ENCODE peak calls at places on chromosome 20, in five cellular contexts. L, Y, B, F and P are unnamed samples.

GRCh38 chr20:56360899-56361199 is 2.1 kb downstream of the FAM210B start:
- DNase-seq in F (no peak), Y (no peak), B (no peak), L (no peak), P (no peak)

GRCh38 chr20:15342987-15343639 is 1005.7 kb upstream of the FLRT3 start:
- DNase-seq in B (no peak), L (no peak), F (no peak), Y (no peak), P (no peak)

GRCh38 chr20:31918471-31919105 is 33.3 kb downstream of the PDRG1 start:
- DNase-seq in L (no peak), B (no peak), F (no peak), Y (no peak), P (no peak)

GRCh38 chr20:23205221-23205620 is 119.1 kb upstream of the CD93 start:
- DNase-seq in F (no peak), L (no peak), B (no peak), Y (no peak), P (no peak)

GRCh38 chr20:57581202-57582028 is 20.5 kb downstream of the PCK1 start:
- DNase-seq in Y (no peak), L (peak; percentile 45), B (no peak), F (no peak), P (no peak)

GRCh38 chr20:19211661-19212523 is 550 bp upstream of the SLC24A3 start:
- DNase-seq in F (peak; percentile 65), Y (no peak), B (no peak), L (peak; percentile 53), P (no peak)

GRCh38 chr20:2405693-2406065 is 25.0 kb downstream of the TGM6 start:
- DNase-seq in L (no peak), F (no peak), Y (no peak), B (no peak), P (no peak)

GRCh38 chr20:42795399-42795798 is 394.3 kb downstream of the PTPRT start:
- DNase-seq in F (no peak), Y (no peak), B (no peak), L (no peak), P (no peak)

GRCh38 chr20:19251506-19251905 is 39.1 kb downstream of the SLC24A3 start:
- DNase-seq in B (no peak), F (no peak), L (no peak), Y (no peak), P (no peak)

GRCh38 chr20:56987992-56988391 is 278.4 kb downstream of the BMP7 start:
- DNase-seq in L (no peak), Y (no peak), B (no peak), F (no peak), P (no peak)

GRCh38 chr20:56799187-56799586 is 170.1 kb downstream of the TFAP2C start:
- DNase-seq in Y (no peak), F (no peak), B (no peak), L (no peak), P (no peak)

GRCh38 chr20:4512891-4513550 is 208.7 kb upstream of the PRND start:
- DNase-seq in L (no peak), B (no peak), F (no peak), Y (no peak), P (no peak)

GRCh38 chr20:3696200-3696599 is 14.4 kb upstream of the ADAM33 start:
- DNase-seq in L (no peak), Y (no peak), B (no peak), F (no peak), P (no peak)

GRCh38 chr20:17614812-17615644 is 45.2 kb downstream of the DSTN start:
- DNase-seq in Y (no peak), L (no peak), B (peak; percentile 13), F (peak; percentile 59), P (no peak)

GRCh38 chr20:38231786-38232130 is 28.8 kb downstream of the KIAA1755 start:
- DNase-seq in F (no peak), Y (no peak), B (no peak), L (no peak), P (no peak)

GRCh38 chr20:22905667-22906066 is 129.4 kb upstream of the SSTR4 start:
- DNase-seq in Y (no peak), B (no peak), F (no peak), L (no peak), P (no peak)

GRCh38 chr20:58794510-58795180 is 56.1 kb downstream of the GNAS-AS1 start:
- DNase-seq in L (no peak), Y (no peak), F (no peak), B (no peak), P (no peak)

GRCh38 chr20:23826541-23827018 is at the start of gene CST2:
- DNase-seq in L (no peak), F (no peak), B (no peak), Y (no peak), P (no peak)

GRCh38 chr20:13684566-13685222 is 46.0 kb upstream of the TASP1 start:
- DNase-seq in L (no peak), Y (no peak), F (no peak), B (peak; percentile 66), P (no peak)

GRCh38 chr20:52001999-52002666 is 189.4 kb downstream of the ZFP64 start:
- DNase-seq in F (no peak), B (no peak), L (no peak), Y (no peak), P (no peak)

GRCh38 chr20:2507875-2508630 is 662 bp downstream of the ZNF343 start:
- DNase-seq in B (no peak), F (no peak), Y (no peak), L (no peak), P (no peak)

GRCh38 chr20:13953227-13953626 is 37.2 kb downstream of the SEL1L2 start:
- DNase-seq in B (no peak), F (no peak), L (no peak), Y (no peak), P (no peak)

GRCh38 chr20:2748551-2749342 is 51.7 kb downstream of the CPXM1 start:
- DNase-seq in Y (no peak), B (no peak), L (no peak), F (no peak), P (no peak)

GRCh38 chr20:56975838-56976237 is 290.6 kb downstream of the BMP7 start:
- DNase-seq in Y (no peak), F (no peak), L (no peak), B (no peak), P (no peak)

GRCh38 chr20:19327401-19327800 is 115.0 kb downstream of the SLC24A3 start:
- DNase-seq in B (no peak), L (no peak), Y (no peak), F (no peak), P (no peak)

GRCh38 chr20:41047279-41047974 is 18.8 kb downstream of the TOP1 start:
- DNase-seq in F (no peak), Y (no peak), B (no peak), L (no peak), P (peak; percentile 13)

GRCh38 chr20:13839421-13840092 is 54.7 kb downstream of the NDUFAF5 start:
- DNase-seq in B (no peak), L (no peak), Y (no peak), F (no peak), P (no peak)

GRCh38 chr20:21099653-21100589 is 6.2 kb downstream of the LINC00237 start:
- DNase-seq in Y (peak; percentile 48), L (peak; percentile 63), F (peak; percentile 72), B (peak; percentile 51), P (peak; percentile 31)

GRCh38 chr20:13447385-13448180 is 191.1 kb downstream of the TASP1 start:
- DNase-seq in Y (no peak), B (no peak), F (no peak), L (no peak), P (no peak)

GRCh38 chr20:38926934-38927616 is 858 bp downstream of the FAM83D start:
- DNase-seq in L (no peak), F (no peak), B (no peak), Y (no peak), P (no peak)

DNA sequence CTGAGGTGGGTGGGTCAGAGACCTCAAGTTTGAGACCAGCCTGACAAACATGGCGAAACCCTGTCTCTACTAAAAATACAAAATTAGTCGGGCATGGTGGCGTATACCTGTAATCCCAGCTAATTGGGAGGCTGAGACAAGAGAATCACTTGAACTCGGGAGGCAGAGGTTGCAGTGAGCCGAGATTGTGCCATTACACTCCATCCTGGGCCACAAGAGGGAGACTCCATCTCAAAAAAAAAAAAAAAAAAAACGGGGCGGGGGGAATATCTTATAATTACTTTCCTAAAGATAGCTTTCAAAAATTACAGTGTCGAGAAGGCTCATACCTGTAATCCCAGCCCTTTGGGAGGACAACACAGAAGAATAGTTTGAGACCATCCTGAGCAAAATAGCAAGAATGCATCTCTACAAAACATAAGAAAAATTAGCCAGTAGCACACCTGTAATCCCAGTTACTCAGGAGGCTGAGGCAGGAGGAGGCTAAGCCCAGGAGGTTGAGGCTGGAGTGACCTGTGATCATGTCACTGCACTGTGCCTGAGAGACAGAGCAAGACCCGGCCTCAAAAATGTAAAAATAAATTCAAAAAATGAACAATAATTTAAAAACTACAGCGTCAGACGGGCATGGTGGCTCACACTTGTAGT is 25.8 kb downstream of the CBFA2T2 start:
- DNase-seq in Y (no peak), L (no peak), F (no peak), B (no peak), P (no peak)
- H3K4me1 ChIP-seq in Y (no peaks in the 10 kb centered on the region), L (no peaks in the 10 kb centered on the region), F (no peaks in the 10 kb centered on the region), B (no peaks in the 10 kb centered on the region), P (no peaks in the 10 kb centered on the region)

DNA sequence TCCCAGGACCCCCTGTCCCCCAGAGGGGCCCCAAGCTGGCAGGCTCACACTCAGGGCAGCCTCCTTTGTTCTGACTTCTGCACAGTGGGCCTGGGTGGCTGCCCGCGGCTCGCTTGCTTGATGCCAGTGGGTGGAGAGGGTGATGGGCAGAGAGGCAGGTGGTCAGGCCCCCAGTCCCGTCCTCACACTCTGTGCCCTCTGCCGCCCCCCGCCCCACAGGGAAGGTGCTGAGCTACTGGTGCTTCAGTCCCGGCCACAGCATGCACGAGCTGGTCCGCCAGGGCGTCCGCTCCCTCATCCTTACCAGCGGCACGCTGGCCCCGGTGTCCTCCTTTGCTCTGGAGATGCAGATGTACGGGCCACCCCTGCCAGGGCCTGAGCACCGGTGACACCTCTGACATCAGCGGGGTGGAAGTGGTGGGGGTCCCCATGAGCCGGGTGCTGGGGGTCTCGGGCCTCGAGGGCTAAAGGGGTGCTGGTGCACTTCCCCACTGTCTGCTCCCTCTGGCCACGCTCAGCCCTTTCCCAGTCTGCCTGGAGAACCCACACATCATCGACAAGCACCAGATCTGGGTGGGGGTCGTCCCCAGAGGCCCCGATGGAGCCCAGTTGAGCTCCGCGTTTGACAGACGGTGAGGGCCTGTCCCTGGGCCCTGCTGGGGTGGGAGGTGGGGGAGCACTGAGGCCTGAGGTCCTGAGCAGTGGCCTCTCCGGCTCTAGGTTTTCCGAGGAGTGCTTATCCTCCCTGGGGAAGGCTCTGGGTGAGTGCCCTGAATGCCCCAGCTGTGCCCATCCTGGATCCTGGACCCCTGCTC is 8.8 kb upstream of the TNFRSF6B start:
- DNase-seq in Y (no peak), F (no peak), L (no peak), B (no peak), P (no peak)
- H3K4me1 ChIP-seq in Y (peaks cover 16% of the 10 kb centered on the region), F (peaks cover 33% of the 10 kb centered on the region), L (peaks cover 63% of the 10 kb centered on the region), B (peaks cover 5% of the 10 kb centered on the region), P (peaks cover 16% of the 10 kb centered on the region)

GRCh38 chr20:55004044-55004443 is 528.7 kb downstream of the DOK5 start:
- DNase-seq in Y (no peak), B (no peak), L (no peak), F (no peak), P (no peak)
- H3K4me1 ChIP-seq in Y (no peaks in the 10 kb centered on the region), B (no peaks in the 10 kb centered on the region), L (no peaks in the 10 kb centered on the region), F (no peaks in the 10 kb centered on the region), P (no peaks in the 10 kb centered on the region)

DNA sequence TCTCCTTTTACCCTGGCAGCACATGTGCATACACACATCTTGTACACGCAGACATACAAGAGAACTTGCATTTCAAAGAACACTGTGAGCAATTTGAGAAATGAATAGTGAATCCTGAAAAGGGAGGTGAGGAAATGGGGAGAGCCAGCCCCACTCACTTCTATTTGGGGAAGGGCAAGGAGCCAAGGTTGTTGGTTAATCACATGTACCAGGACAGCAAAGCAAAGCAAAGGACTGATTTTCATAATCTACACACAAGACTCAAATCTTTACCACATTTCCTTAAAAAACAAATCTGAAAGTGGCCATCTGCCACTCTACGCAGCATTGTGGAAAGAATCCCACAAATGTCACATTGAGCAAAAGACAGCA is 35.0 kb upstream of the KIF16B start:
- DNase-seq in L (no peak), B (no peak), F (no peak), Y (no peak), P (no peak)
- H3K4me1 ChIP-seq in L (no peaks in the 10 kb centered on the region), B (no peaks in the 10 kb centered on the region), F (peaks cover 12% of the 10 kb centered on the region), Y (no peaks in the 10 kb centered on the region), P (no peaks in the 10 kb centered on the region)